ENCODE peak calls at places on chromosomes 7 and 10, in eight cellular contexts. Q, R, U, P, M, G, K and J are unnamed samples.

GRCh38 chr7:48237354-48237753 is 66.1 kb downstream of the ABCA13 start:
- DNase-seq in U (no peak), R (no peak), G (no peak), M (no peak), P (no peak), Q (no peak), K (no peak), J (no peak)

GRCh38 chr7:36283711-36284130 is 105.9 kb upstream of the ANLN start:
- DNase-seq in M (peak; percentile 82), Q (peak; percentile 98), K (peak; percentile 12), P (no peak), G (peak; percentile 61), R (no peak), U (no peak), J (no peak)

GRCh38 chr7:151110941-151111645 is 24.8 kb downstream of the AGAP3 start:
- DNase-seq in K (no peak), P (no peak), U (no peak), M (peak; percentile 88), Q (peak; percentile 59), R (no peak), G (peak; percentile 29), J (peak; percentile 54)

GRCh38 chr7:96962221-96962620 is 43.1 kb upstream of the DLX6 start:
- DNase-seq in G (no peak), K (no peak), Q (no peak), P (no peak), M (no peak), U (no peak), R (no peak), J (peak; percentile 12)

GRCh38 chr7:82542665-82543064 is 99.1 kb upstream of the CACNA2D1 start:
- DNase-seq in R (no peak), K (no peak), Q (no peak), P (no peak), G (no peak), M (no peak), U (no peak), J (peak; percentile 12)

GRCh38 chr7:51288896-51289607 is 27.6 kb downstream of the COBL start:
- DNase-seq in P (no peak), G (no peak), U (no peak), Q (no peak), M (no peak), R (peak; percentile 43), K (no peak), J (no peak)

GRCh38 chr10:47380341-47381215 is 3.5 kb downstream of the ZNF488 start:
- DNase-seq in K (no peak), M (no peak), G (no peak), Q (no peak), U (no peak), R (no peak), P (no peak), J (no peak)

GRCh38 chr10:107157071-107157470 is 7.4 kb downstream of the SORCS1 start:
- DNase-seq in P (no peak), U (no peak), K (no peak), G (no peak), R (no peak), Q (no peak), M (no peak), J (no peak)

GRCh38 chr7:36107926-36108631 is 45.0 kb upstream of the EEPD1 start:
- DNase-seq in U (no peak), K (no peak), M (no peak), G (no peak), Q (no peak), P (no peak), R (no peak), J (no peak)